ENCODE peak calls at places on chromosomes 3 and 15, in eight cellular contexts. One of them, this sample, is unnamed.

GRCh38 chr15:31323627-31324026 is 3.0 kb upstream of the KLF13 start:
- DNase-seq in NB4: no peak
- DNase-seq in heart left ventricle: peak
- DNase-seq in tibial nerve: no peak
- DNase-seq in A549: no peak
- DNase-seq in GM12891: no peak
- DNase-seq in body of pancreas: no peak
- DNase-seq in uterus: no peak
- DNase-seq in this sample: no peak

GRCh38 chr3:101827211-101828174 is 21.8 kb upstream of the NFKBIZ start:
- DNase-seq in NB4: peak
- DNase-seq in heart left ventricle: peak
- DNase-seq in tibial nerve: peak
- DNase-seq in A549: no peak
- DNase-seq in GM12891: no peak
- DNase-seq in body of pancreas: peak
- DNase-seq in uterus: peak
- DNase-seq in this sample: peak

GRCh38 chr15:68126415-68126814 is 72.3 kb downstream of the PIAS1 start:
- DNase-seq in NB4: no peak
- DNase-seq in heart left ventricle: peak
- DNase-seq in tibial nerve: no peak
- DNase-seq in A549: no peak
- DNase-seq in GM12891: no peak
- DNase-seq in body of pancreas: no peak
- DNase-seq in uterus: peak
- DNase-seq in this sample: no peak

GRCh38 chr15:80946576-80946975 is 43.0 kb downstream of the MESD start:
- DNase-seq in NB4: no peak
- DNase-seq in heart left ventricle: no peak
- DNase-seq in tibial nerve: no peak
- DNase-seq in A549: no peak
- DNase-seq in GM12891: no peak
- DNase-seq in body of pancreas: no peak
- DNase-seq in uterus: peak
- DNase-seq in this sample: peak

GRCh38 chr15:55587321-55588069 is 650 bp downstream of the PYGO1 start:
- DNase-seq in NB4: no peak
- DNase-seq in heart left ventricle: peak
- DNase-seq in tibial nerve: peak
- DNase-seq in A549: peak
- DNase-seq in GM12891: peak
- DNase-seq in body of pancreas: peak
- DNase-seq in uterus: peak
- DNase-seq in this sample: no peak

GRCh38 chr3:134029734-134030381 is at the start of gene SLCO2A1:
- DNase-seq in NB4: peak
- DNase-seq in heart left ventricle: no peak
- DNase-seq in tibial nerve: no peak
- DNase-seq in A549: peak
- DNase-seq in GM12891: peak
- DNase-seq in body of pancreas: peak
- DNase-seq in uterus: peak
- DNase-seq in this sample: peak

GRCh38 chr3:52779011-52779410 is 1.6 kb downstream of the ITIH1 start:
- DNase-seq in NB4: no peak
- DNase-seq in heart left ventricle: no peak
- DNase-seq in tibial nerve: no peak
- DNase-seq in A549: no peak
- DNase-seq in GM12891: no peak
- DNase-seq in body of pancreas: peak
- DNase-seq in uterus: no peak
- DNase-seq in this sample: no peak

GRCh38 chr3:107986505-107986904 is 104.3 kb downstream of the CD47 start:
- DNase-seq in NB4: no peak
- DNase-seq in heart left ventricle: no peak
- DNase-seq in tibial nerve: no peak
- DNase-seq in A549: no peak
- DNase-seq in GM12891: no peak
- DNase-seq in body of pancreas: no peak
- DNase-seq in uterus: no peak
- DNase-seq in this sample: no peak

GRCh38 chr15:67836477-67836876 is 3.4 kb downstream of the RNU6-1 start:
- DNase-seq in NB4: peak
- DNase-seq in heart left ventricle: peak
- DNase-seq in tibial nerve: peak
- DNase-seq in A549: peak
- DNase-seq in GM12891: no peak
- DNase-seq in body of pancreas: peak
- DNase-seq in uterus: peak
- DNase-seq in this sample: peak

GRCh38 chr15:71800835-71801745 is 9.3 kb upstream of the NR2E3 start:
- DNase-seq in NB4: peak
- DNase-seq in heart left ventricle: no peak
- DNase-seq in tibial nerve: peak
- DNase-seq in A549: peak
- DNase-seq in GM12891: peak
- DNase-seq in body of pancreas: peak
- DNase-seq in uterus: no peak
- DNase-seq in this sample: peak

GRCh38 chr3:195896361-195897080 is 11.8 kb downstream of the TNK2 start:
- DNase-seq in NB4: no peak
- DNase-seq in heart left ventricle: peak
- DNase-seq in tibial nerve: no peak
- DNase-seq in A549: no peak
- DNase-seq in GM12891: no peak
- DNase-seq in body of pancreas: no peak
- DNase-seq in uterus: peak
- DNase-seq in this sample: no peak

GRCh38 chr15:83282859-83283812 is 1.3 kb downstream of the BNC1 start:
- DNase-seq in NB4: no peak
- DNase-seq in heart left ventricle: peak
- DNase-seq in tibial nerve: no peak
- DNase-seq in A549: no peak
- DNase-seq in GM12891: no peak
- DNase-seq in body of pancreas: peak
- DNase-seq in uterus: no peak
- DNase-seq in this sample: no peak

GRCh38 chr3:141167681-141168080 is 63.9 kb upstream of the PXYLP1 start:
- DNase-seq in NB4: no peak
- DNase-seq in heart left ventricle: no peak
- DNase-seq in tibial nerve: no peak
- DNase-seq in A549: no peak
- DNase-seq in GM12891: no peak
- DNase-seq in body of pancreas: no peak
- DNase-seq in uterus: no peak
- DNase-seq in this sample: no peak

GRCh38 chr3:44712455-44713075 is at the start of gene ZNF502:
- DNase-seq in NB4: peak
- DNase-seq in heart left ventricle: peak
- DNase-seq in tibial nerve: peak
- DNase-seq in A549: peak
- DNase-seq in GM12891: peak
- DNase-seq in body of pancreas: peak
- DNase-seq in uterus: peak
- DNase-seq in this sample: peak
- TF ChIP-seq POLR2A in NB4: no peak
- TF ChIP-seq POLR2A in heart left ventricle: no peak
- TF ChIP-seq POLR2A in tibial nerve: no peak
- TF ChIP-seq POLR2A in A549: no peak
- TF ChIP-seq POLR2A in GM12891: peak
- TF ChIP-seq POLR2A in body of pancreas: peak
- TF ChIP-seq POLR2A in uterus: no peak
- TF ChIP-seq POLR2A in this sample: no peak

GRCh38 chr15:41416742-41417417 is at the start of gene RTF1:
- DNase-seq in NB4: peak
- DNase-seq in heart left ventricle: peak
- DNase-seq in tibial nerve: peak
- DNase-seq in A549: peak
- DNase-seq in GM12891: peak
- DNase-seq in body of pancreas: peak
- DNase-seq in uterus: peak
- DNase-seq in this sample: peak
- TF ChIP-seq POLR2A in NB4: peak
- TF ChIP-seq POLR2A in heart left ventricle: peak
- TF ChIP-seq POLR2A in tibial nerve: peak
- TF ChIP-seq POLR2A in A549: peak
- TF ChIP-seq POLR2A in GM12891: peak
- TF ChIP-seq POLR2A in body of pancreas: peak
- TF ChIP-seq POLR2A in uterus: peak
- TF ChIP-seq POLR2A in this sample: no peak

GRCh38 chr3:184315506-184315867 is 1.1 kb downstream of the EIF4G1 start:
- DNase-seq in NB4: peak
- DNase-seq in heart left ventricle: no peak
- DNase-seq in tibial nerve: no peak
- DNase-seq in A549: no peak
- DNase-seq in GM12891: no peak
- DNase-seq in body of pancreas: no peak
- DNase-seq in uterus: no peak
- DNase-seq in this sample: no peak
- TF ChIP-seq POLR2A in NB4: no peak
- TF ChIP-seq POLR2A in heart left ventricle: no peak
- TF ChIP-seq POLR2A in tibial nerve: no peak
- TF ChIP-seq POLR2A in A549: no peak
- TF ChIP-seq POLR2A in GM12891: no peak
- TF ChIP-seq POLR2A in body of pancreas: no peak
- TF ChIP-seq POLR2A in uterus: no peak
- TF ChIP-seq POLR2A in this sample: no peak

GRCh38 chr3:5341610-5342009 is 154.1 kb downstream of the EDEM1 start:
- DNase-seq in NB4: no peak
- DNase-seq in heart left ventricle: no peak
- DNase-seq in tibial nerve: no peak
- DNase-seq in A549: no peak
- DNase-seq in GM12891: no peak
- DNase-seq in body of pancreas: no peak
- DNase-seq in uterus: no peak
- DNase-seq in this sample: no peak

GRCh38 chr3:5344707-5345106 is 157.2 kb downstream of the EDEM1 start:
- DNase-seq in NB4: no peak
- DNase-seq in heart left ventricle: no peak
- DNase-seq in tibial nerve: no peak
- DNase-seq in A549: no peak
- DNase-seq in GM12891: no peak
- DNase-seq in body of pancreas: no peak
- DNase-seq in uterus: no peak
- DNase-seq in this sample: no peak

GRCh38 chr3:5349343-5349742 is 161.8 kb downstream of the EDEM1 start:
- DNase-seq in NB4: peak
- DNase-seq in heart left ventricle: no peak
- DNase-seq in tibial nerve: no peak
- DNase-seq in A549: peak
- DNase-seq in GM12891: no peak
- DNase-seq in body of pancreas: no peak
- DNase-seq in uterus: no peak
- DNase-seq in this sample: no peak

GRCh38 chr3:5348229-5348628 is 160.7 kb downstream of the EDEM1 start:
- DNase-seq in NB4: no peak
- DNase-seq in heart left ventricle: no peak
- DNase-seq in tibial nerve: no peak
- DNase-seq in A549: no peak
- DNase-seq in GM12891: no peak
- DNase-seq in body of pancreas: no peak
- DNase-seq in uterus: no peak
- DNase-seq in this sample: no peak

DNA sequence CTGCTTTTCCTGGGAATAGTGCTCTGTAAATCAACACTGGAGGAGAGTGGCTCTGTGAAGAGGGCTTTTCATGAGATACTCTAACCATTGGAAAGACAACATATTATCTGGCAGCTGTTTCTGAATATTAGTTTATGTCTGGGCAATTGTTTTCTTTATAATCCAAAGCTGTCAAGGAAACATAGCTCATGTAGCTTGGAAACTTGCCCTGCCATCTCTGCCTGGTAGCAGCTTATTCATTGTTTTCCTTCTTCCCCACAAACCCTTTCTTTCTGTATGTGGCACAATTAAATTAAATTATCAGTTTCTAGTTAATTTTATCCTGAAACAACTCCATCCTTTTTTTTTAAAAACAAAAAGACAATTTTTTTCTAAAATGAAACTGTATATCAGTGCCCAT is 160.0 kb downstream of the EDEM1 start:
- DNase-seq in NB4: no peak
- DNase-seq in heart left ventricle: no peak
- DNase-seq in tibial nerve: no peak
- DNase-seq in A549: no peak
- DNase-seq in GM12891: no peak
- DNase-seq in body of pancreas: no peak
- DNase-seq in uterus: no peak
- DNase-seq in this sample: no peak
- TF ChIP-seq POLR2A in NB4: no peak
- TF ChIP-seq POLR2A in heart left ventricle: no peak
- TF ChIP-seq POLR2A in tibial nerve: no peak
- TF ChIP-seq POLR2A in A549: no peak
- TF ChIP-seq POLR2A in GM12891: no peak
- TF ChIP-seq POLR2A in body of pancreas: no peak
- TF ChIP-seq POLR2A in uterus: no peak
- TF ChIP-seq POLR2A in this sample: no peak